ENCODE peak calls at places on chromosomes 6 and 20, in seven cellular contexts. E, O, W, X, V, N and D are unnamed samples.
A peak's percentile ranks its signal among the peaks of the same experiment; 100 is the strongest.

GRCh38 chr6:160106701-160107100 is 14.9 kb upstream of the SLC22A1 start:
- DNase-seq in E (no peak), O (no peak), W (no peak), X (no peak), V (no peak), N (no peak), D (no peak)

GRCh38 chr6:160755168-160755567 is 53.1 kb downstream of the PLG start:
- DNase-seq in E (no peak), O (no peak), W (no peak), X (no peak), V (no peak), N (no peak), D (no peak)

GRCh38 chr20:12762725-12763124 is 246.0 kb upstream of the SPTLC3 start:
- DNase-seq in E (no peak), O (no peak), W (no peak), X (no peak), V (no peak), N (peak; percentile 12), D (peak; percentile 21)

GRCh38 chr6:37607949-37608348 is 89.7 kb downstream of the MDGA1 start:
- DNase-seq in E (no peak), O (no peak), W (peak; percentile 63), X (no peak), V (no peak), N (peak; percentile 56), D (no peak)

GRCh38 chr6:157462956-157463742 is 82.2 kb downstream of the ZDHHC14 start:
- DNase-seq in E (no peak), O (no peak), W (no peak), X (no peak), V (no peak), N (no peak), D (no peak)

GRCh38 chr6:82178084-82178758 is 69.3 kb downstream of the IBTK start:
- DNase-seq in E (no peak), O (no peak), W (peak; percentile 40), X (no peak), V (no peak), N (peak; percentile 74), D (no peak)

GRCh38 chr6:14436593-14436992 is 319.0 kb downstream of the CD83 start:
- DNase-seq in E (no peak), O (no peak), W (no peak), X (no peak), V (no peak), N (no peak), D (no peak)

GRCh38 chr6:91812596-91813274 is 1225.9 kb upstream of the MAP3K7 start:
- DNase-seq in E (no peak), O (no peak), W (peak; percentile 2), X (no peak), V (no peak), N (no peak), D (no peak)

GRCh38 chr20:35010405-35011192 is 54.9 kb downstream of the MYH7B start:
- DNase-seq in E (no peak), O (no peak), W (no peak), X (no peak), V (no peak), N (no peak), D (peak; percentile 9)

GRCh38 chr20:49510562-49511117 is 28.2 kb upstream of the KCNB1 start:
- DNase-seq in E (peak; percentile 59), O (no peak), W (peak; percentile 96), X (peak; percentile 80), V (peak; percentile 13), N (no peak), D (peak; percentile 60)

GRCh38 chr6:128124713-128125112 is 223.9 kb upstream of the THEMIS start:
- DNase-seq in E (no peak), O (no peak), W (peak; percentile 43), X (no peak), V (no peak), N (no peak), D (no peak)

GRCh38 chr6:57222684-57223077 is 574 bp upstream of the RAB23 start:
- DNase-seq in E (no peak), O (no peak), W (no peak), X (no peak), V (no peak), N (no peak), D (no peak)

GRCh38 chr6:112100561-112100960 is 13.2 kb downstream of the FAM229B start:
- DNase-seq in E (no peak), O (no peak), W (no peak), X (no peak), V (no peak), N (no peak), D (no peak)

GRCh38 chr20:41142241-41142640 is 4.9 kb downstream of the PLCG1 start:
- DNase-seq in E (no peak), O (no peak), W (no peak), X (no peak), V (no peak), N (no peak), D (no peak)

GRCh38 chr6:165191461-165191860 is 117.9 kb downstream of the C6orf118 start:
- DNase-seq in E (no peak), O (no peak), W (no peak), X (no peak), V (no peak), N (no peak), D (no peak)

GRCh38 chr6:77448546-77448945 is 14.7 kb downstream of the HTR1B start:
- DNase-seq in E (no peak), O (no peak), W (no peak), X (no peak), V (no peak), N (no peak), D (no peak)

GRCh38 chr20:33103561-33103960 is 24.1 kb downstream of the BPIFB4 start:
- DNase-seq in E (no peak), O (no peak), W (no peak), X (no peak), V (no peak), N (no peak), D (no peak)

GRCh38 chr6:140134224-140134623 is 759.8 kb upstream of the CITED2 start:
- DNase-seq in E (no peak), O (no peak), W (no peak), X (no peak), V (no peak), N (no peak), D (no peak)

GRCh38 chr6:138430361-138431145 is 26.5 kb downstream of the HEBP2 start:
- DNase-seq in E (peak; percentile 63), O (no peak), W (no peak), X (peak; percentile 74), V (no peak), N (no peak), D (no peak)

DNA sequence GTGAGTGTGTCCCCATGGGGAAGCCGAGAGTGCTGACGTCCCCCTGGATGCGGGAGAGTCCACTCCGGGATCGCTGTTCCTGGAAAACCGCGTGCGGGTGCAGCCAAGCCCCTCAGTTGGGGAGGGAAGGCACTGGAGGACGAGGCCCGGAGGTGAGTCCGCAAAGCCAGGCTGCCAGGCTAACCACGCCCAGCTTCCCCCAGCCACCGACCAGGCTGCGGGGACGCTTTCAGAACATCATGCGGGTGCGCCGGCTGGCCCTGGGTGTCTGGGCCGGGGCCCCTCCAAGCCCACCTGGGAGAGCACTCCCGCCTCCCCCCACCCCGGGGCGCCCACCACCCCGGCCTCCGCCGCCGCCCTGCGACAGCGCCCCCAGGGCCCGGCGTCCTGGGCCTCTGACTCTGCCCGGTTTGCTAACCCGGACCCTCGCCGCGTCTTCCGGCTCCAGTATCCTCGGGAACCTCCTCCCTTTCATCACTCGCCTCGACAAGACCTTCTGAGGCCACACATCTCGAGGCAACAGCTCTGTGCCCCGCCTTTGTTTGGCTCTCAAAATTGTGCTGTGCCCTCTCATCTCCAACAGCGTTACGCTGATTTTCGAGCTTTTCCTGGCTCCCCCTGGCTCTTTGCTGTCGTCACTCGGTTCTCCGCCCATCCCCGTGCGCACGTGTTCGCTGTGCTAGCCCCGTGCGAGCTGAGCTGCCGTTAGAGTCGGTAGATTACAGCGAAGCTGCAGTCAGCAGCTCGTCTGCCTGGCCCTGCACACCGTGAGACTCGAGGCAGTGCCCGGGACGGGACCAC is 47.1 kb upstream of the ENTPD6 start:
- DNase-seq in E (peak; percentile 40), O (no peak), W (peak; percentile 50), X (peak; percentile 84), V (no peak), N (peak; percentile 53), D (peak; percentile 79)
- H3K27me3 ChIP-seq in E (peaks cover 41% of the 10 kb centered on the region), O (peaks cover 3% of the 10 kb centered on the region), W (peaks cover 28% of the 10 kb centered on the region), X (no peaks in the 10 kb centered on the region), V (no peaks in the 10 kb centered on the region), N (peaks cover 34% of the 10 kb centered on the region), D (no peaks in the 10 kb centered on the region)

DNA sequence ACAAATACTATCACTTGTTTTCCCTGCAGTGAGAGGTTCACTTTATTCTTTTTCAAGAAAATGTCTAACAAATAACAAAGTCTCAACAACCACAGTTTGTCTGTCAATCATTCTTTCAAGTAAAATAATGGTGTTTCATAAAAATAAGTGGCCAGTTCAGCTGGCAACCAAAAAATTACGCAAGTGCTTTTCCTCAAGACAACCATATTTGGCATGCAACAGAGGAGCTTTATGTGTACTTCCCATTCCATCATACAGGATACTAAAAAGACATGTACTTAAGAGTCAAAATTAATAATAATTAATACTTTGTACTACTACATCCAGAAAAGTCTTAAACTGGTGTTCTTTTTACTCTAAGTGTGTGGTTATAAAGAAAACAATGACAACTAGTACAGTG is 34.6 kb downstream of the ATG5 start:
- DNase-seq in E (no peak), O (no peak), W (no peak), X (no peak), V (no peak), N (no peak), D (no peak)
- H3K27me3 ChIP-seq in E (no peaks in the 10 kb centered on the region), O (no peaks in the 10 kb centered on the region), W (no peaks in the 10 kb centered on the region), X (no peaks in the 10 kb centered on the region), V (no peaks in the 10 kb centered on the region), N (no peaks in the 10 kb centered on the region), D (no peaks in the 10 kb centered on the region)

GRCh38 chr20:21702553-21703467 is 2.7 kb upstream of the PAX1 start:
- DNase-seq in E (peak; percentile 35), O (no peak), W (peak; percentile 0), X (peak; percentile 79), V (no peak), N (peak; percentile 88), D (peak; percentile 76)
- H3K27me3 ChIP-seq in E (peaks cover 99% of the 10 kb centered on the region), O (peaks cover 10% of the 10 kb centered on the region), W (peaks cover 26% of the 10 kb centered on the region), X (peaks cover 4% of the 10 kb centered on the region), V (peaks cover 11% of the 10 kb centered on the region), N (peaks cover 88% of the 10 kb centered on the region), D (no peaks in the 10 kb centered on the region)

GRCh38 chr6:7730852-7731251 is 5.0 kb downstream of the BMP6 start:
- DNase-seq in E (no peak), O (no peak), W (peak; percentile 89), X (no peak), V (peak; percentile 92), N (no peak), D (no peak)

GRCh38 chr6:7730411-7730810 is 4.5 kb downstream of the BMP6 start:
- DNase-seq in E (no peak), O (no peak), W (no peak), X (no peak), V (no peak), N (no peak), D (no peak)

GRCh38 chr6:7728855-7729590 is 3.1 kb downstream of the BMP6 start:
- DNase-seq in E (no peak), O (no peak), W (no peak), X (no peak), V (no peak), N (peak; percentile 9), D (no peak)

GRCh38 chr6:7731289-7731688 is 5.4 kb downstream of the BMP6 start:
- DNase-seq in E (no peak), O (no peak), W (no peak), X (no peak), V (no peak), N (no peak), D (no peak)

GRCh38 chr6:7730003-7730402 is 4.1 kb downstream of the BMP6 start:
- DNase-seq in E (no peak), O (no peak), W (no peak), X (no peak), V (peak; percentile 23), N (no peak), D (no peak)
- H3K27me3 ChIP-seq in E (peaks cover 74% of the 10 kb centered on the region), O (peaks cover 12% of the 10 kb centered on the region), W (peaks cover 21% of the 10 kb centered on the region), X (no peaks in the 10 kb centered on the region), V (peaks cover 18% of the 10 kb centered on the region), N (peaks cover 32% of the 10 kb centered on the region), D (no peaks in the 10 kb centered on the region)